ENCODE peak calls at places on chromosomes 11 and 22, in eight cellular contexts. N is tibial artery, I is tibial nerve, M is heart left ventricle, B is transverse colon, J is GM10248, D is thyroid gland, O is GM12865. G is an unnamed sample.

GRCh38 chr22:19887251-19887985 is 32.7 kb upstream of the GNB1L start:
- DNase-seq in N (no peak), I (no peak), M (no peak), B (no peak), J (no peak), D (no peak), O (no peak), G (no peak)

GRCh38 chr22:39175127-39176066 is 22.9 kb upstream of the CBX7 start:
- DNase-seq in N (peak; percentile 60), I (no peak), M (peak; percentile 23), B (no peak), J (no peak), D (no peak), O (no peak), G (no peak)

GRCh38 chr22:31747441-31747840 is 2.5 kb downstream of the PRR14L start:
- DNase-seq in N (no peak), I (no peak), M (no peak), B (no peak), J (no peak), D (no peak), O (no peak), G (no peak)

GRCh38 chr22:20648306-20648903 is 125.5 kb upstream of the SERPIND1 start:
- DNase-seq in N (no peak), I (no peak), M (no peak), B (no peak), J (no peak), D (no peak), O (no peak), G (no peak)

GRCh38 chr11:5288108-5288911 is 13.4 kb downstream of the OR51B4 start:
- DNase-seq in N (no peak), I (no peak), M (no peak), B (no peak), J (no peak), D (no peak), O (no peak), G (no peak)

GRCh38 chr11:69081180-69081579 is 32.4 kb downstream of the TPCN2 start:
- DNase-seq in N (no peak), I (no peak), M (no peak), B (no peak), J (no peak), D (no peak), O (no peak), G (peak; percentile 12)

GRCh38 chr11:11463397-11463796 is 110.3 kb upstream of the CSNK2A3 start:
- DNase-seq in N (no peak), I (no peak), M (no peak), B (no peak), J (no peak), D (no peak), O (peak; percentile 12), G (peak; percentile 41)

GRCh38 chr11:127392575-127392974 is 392.0 kb upstream of the KIRREL3 start:
- DNase-seq in N (no peak), I (no peak), M (no peak), B (no peak), J (no peak), D (no peak), O (no peak), G (no peak)

GRCh38 chr11:75505966-75506692 is 19.6 kb downstream of the GDPD5 start:
- DNase-seq in N (no peak), I (peak; percentile 51), M (peak; percentile 36), B (no peak), J (no peak), D (no peak), O (no peak), G (peak; percentile 48)

GRCh38 chr22:29787371-29787980 is 20.3 kb downstream of the UQCR10 start:
- DNase-seq in N (no peak), I (no peak), M (no peak), B (no peak), J (no peak), D (peak; percentile 32), O (no peak), G (no peak)

GRCh38 chr22:19290400-19291217 is 910 bp downstream of the CLTCL1 start:
- DNase-seq in N (no peak), I (no peak), M (no peak), B (no peak), J (no peak), D (no peak), O (no peak), G (no peak)

GRCh38 chr22:37193629-37194191 is 5.7 kb upstream of the C1QTNF6 start:
- DNase-seq in N (no peak), I (no peak), M (no peak), B (peak; percentile 39), J (no peak), D (no peak), O (peak; percentile 49), G (no peak)

GRCh38 chr11:67318239-67318555 is 14.9 kb downstream of the SSH3 start:
- DNase-seq in N (no peak), I (no peak), M (no peak), B (no peak), J (no peak), D (no peak), O (no peak), G (no peak)

GRCh38 chr11:48107188-48107704 is 109.4 kb upstream of the OR4B1 start:
- DNase-seq in N (no peak), I (no peak), M (no peak), B (peak; percentile 57), J (peak; percentile 68), D (no peak), O (peak; percentile 82), G (no peak)

GRCh38 chr11:48110509-48110766 is 106.2 kb upstream of the OR4B1 start:
- DNase-seq in N (no peak), I (no peak), M (no peak), B (no peak), J (no peak), D (no peak), O (no peak), G (no peak)

GRCh38 chr11:48111941-48112340 is 104.7 kb upstream of the OR4B1 start:
- DNase-seq in N (no peak), I (no peak), M (no peak), B (no peak), J (no peak), D (no peak), O (no peak), G (no peak)

GRCh38 chr11:48108231-48109045 is 108.2 kb upstream of the OR4B1 start:
- DNase-seq in N (no peak), I (no peak), M (no peak), B (no peak), J (no peak), D (no peak), O (no peak), G (no peak)

DNA sequence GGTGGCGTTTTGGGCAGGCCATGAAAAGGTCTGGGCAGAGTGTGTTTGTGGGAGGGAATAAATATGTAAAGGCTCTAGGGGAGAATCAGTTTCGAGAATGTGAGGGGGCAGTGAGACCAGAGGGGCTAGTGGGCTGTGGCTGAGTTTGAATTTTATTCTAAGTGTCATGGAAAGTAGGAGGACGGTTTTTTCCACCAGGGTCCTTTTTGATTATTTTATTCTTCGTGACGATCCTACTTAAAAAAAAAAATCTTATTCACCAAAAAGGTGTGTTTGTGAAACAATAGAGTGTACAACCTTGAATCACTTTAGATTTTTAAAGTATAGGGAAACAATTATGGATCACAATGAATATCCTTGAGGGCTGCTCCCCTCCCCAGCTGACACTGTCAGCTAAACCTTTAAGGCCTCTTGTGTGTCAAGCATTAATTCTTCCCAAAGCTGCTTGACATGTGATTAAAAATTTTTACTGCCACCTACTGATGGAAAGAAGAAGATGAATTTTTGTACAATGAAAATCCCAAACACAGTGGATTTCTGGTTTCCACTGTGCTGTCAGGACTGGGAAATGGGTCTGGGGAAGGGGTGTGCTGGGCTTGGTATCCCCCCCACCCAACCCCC is 107.5 kb upstream of the OR4B1 start:
- DNase-seq in N (no peak), I (no peak), M (no peak), B (no peak), J (peak; percentile 38), D (no peak), O (peak; percentile 37), G (no peak)
- TF ChIP-seq CTCF in N (peak; percentile 22), I (peak; percentile 18), M (no peak), B (peak; percentile 35), J (peak; percentile 35), D (peak; percentile 43), O (peak; percentile 26), G (no peak)

GRCh38 chr11:119030329-119031047 is at the start of gene SLC37A4:
- DNase-seq in N (peak; percentile 99), I (peak; percentile 95), M (peak; percentile 98), B (peak; percentile 100), J (peak; percentile 99), D (peak; percentile 99), O (peak; percentile 99), G (peak; percentile 98)
- TF ChIP-seq CTCF in N (peak; percentile 92), I (peak; percentile 93), M (peak; percentile 92), B (no peak), J (peak; percentile 96), D (no peak), O (peak; percentile 93), G (no peak)

DNA sequence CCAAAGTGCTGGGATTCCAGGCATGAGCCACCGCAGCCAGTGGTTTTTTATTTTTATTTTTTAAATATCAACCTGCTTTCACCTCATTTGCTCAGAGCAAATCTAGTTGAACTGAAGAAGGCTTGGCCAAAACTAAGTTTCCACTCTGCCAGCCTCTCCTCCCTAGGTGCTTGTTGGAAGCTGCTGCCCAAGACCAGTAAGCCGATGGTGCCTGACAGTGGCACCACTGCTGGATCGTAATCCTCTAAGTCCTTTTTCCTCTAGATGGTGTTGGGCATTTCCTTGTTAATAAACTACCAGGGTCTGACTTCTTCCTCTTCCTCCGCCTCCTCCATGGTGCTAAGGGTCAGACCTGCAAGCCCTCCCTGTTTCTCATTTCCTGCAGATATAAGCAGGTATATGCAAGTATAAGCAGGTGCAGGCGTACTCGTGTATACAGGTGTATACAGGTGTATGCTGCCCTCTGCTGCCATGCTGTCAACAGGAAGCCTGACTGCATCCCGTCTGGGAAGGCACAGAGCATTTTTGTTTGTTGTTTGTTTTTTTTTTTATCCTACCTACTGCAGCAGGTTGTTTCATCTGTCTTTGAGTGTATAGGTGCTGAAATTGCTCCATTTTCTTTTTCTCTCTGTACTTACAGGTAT is 1.6 kb downstream of the NADSYN1 start:
- DNase-seq in N (no peak), I (no peak), M (no peak), B (peak; percentile 68), J (no peak), D (no peak), O (peak; percentile 18), G (no peak)
- TF ChIP-seq CTCF in N (no peak), I (no peak), M (no peak), B (peak; percentile 22), J (no peak), D (no peak), O (peak; percentile 5), G (no peak)

DNA sequence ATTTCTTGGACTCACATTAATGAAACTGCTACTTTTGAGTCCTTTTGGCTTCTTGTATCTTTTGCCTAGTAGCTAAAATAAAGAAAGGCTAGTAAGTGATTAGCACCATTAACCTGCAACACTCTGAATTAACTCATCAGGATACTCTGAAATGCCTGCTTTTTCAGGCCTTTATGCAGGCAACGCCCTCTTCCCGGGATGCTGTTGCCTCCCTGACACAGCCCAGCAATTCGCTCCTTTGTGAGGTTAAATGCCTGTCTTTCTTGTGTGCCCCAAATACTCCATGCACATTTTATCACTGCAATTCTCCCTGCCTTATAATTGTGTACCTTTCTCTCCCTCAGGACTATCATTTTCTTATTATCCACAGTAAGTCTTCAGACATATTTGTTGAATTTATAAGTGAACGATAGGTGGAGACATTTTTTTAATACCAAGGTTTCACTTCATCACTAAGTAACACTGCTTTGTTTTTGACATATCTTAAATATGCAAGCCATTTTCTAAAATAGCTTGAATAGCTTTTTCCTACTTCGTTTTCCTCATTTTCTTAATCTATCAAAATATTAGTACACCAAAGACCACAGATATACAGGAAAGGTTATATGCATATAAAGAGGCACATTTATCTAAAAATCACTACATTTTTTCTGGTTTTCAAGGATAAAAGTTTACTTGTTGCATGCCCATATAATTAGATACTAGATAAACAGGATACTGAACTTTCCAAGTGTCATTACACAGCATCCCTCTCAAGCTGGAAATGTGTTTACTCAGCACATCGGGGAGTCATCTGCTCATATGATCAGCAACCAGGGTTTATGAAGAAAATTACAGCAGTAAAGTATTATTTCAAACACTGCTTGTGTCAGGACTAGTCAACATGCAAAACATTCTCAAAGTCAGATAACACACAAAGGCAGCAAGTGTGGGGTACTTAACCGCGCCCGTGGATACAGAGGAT is 48.5 kb upstream of the DDI1 start:
- DNase-seq in N (no peak), I (no peak), M (no peak), B (no peak), J (no peak), D (no peak), O (no peak), G (no peak)
- TF ChIP-seq CTCF in N (no peak), I (no peak), M (no peak), B (no peak), J (peak; percentile 5), D (no peak), O (no peak), G (no peak)